ENCODE peak calls at places on chromosomes 3 and 15, in four cellular contexts. D is SJSA1; M is CD4-positive, alpha-beta memory T cell; K is psoas muscle. R is an unnamed sample.

GRCh38 chr15:68430471-68431036 is 1.4 kb downstream of the ITGA11 start:
- DNase-seq in D (peak), K (no peak), M (no peak), R (no peak)

GRCh38 chr15:41849861-41850260 is 11.2 kb downstream of the PLA2G4B start:
- DNase-seq in D (no peak), K (no peak), M (no peak), R (no peak)

GRCh38 chr15:26126070-26126469 is 262.9 kb upstream of the ATP10A start:
- DNase-seq in M (no peak), D (no peak), K (no peak), R (no peak)

GRCh38 chr3:111299070-111299672 is 227.6 kb downstream of the NECTIN3 start:
- DNase-seq in D (no peak), M (no peak), K (no peak), R (no peak)

GRCh38 chr3:57659004-57659672 is 33.7 kb downstream of the DENND6A start:
- DNase-seq in K (no peak), M (no peak), D (no peak), R (no peak)

GRCh38 chr3:190972840-190973270 is 110.4 kb upstream of the GMNC start:
- DNase-seq in M (no peak), K (no peak), D (no peak), R (no peak)

GRCh38 chr3:123411340-123412040 is 37.4 kb downstream of the ADCY5 start:
- DNase-seq in M (no peak), K (no peak), D (no peak), R (no peak)

GRCh38 chr3:185825639-185826481 is 1.0 kb upstream of the IGF2BP2 start:
- DNase-seq in D (peak), M (no peak), K (peak), R (no peak)

GRCh38 chr3:159870723-159871122 is 117.9 kb upstream of the IL12A start:
- DNase-seq in D (no peak), K (no peak), M (no peak), R (no peak)

GRCh38 chr3:3097958-3098357 is 12.2 kb downstream of the IL5RA start:
- DNase-seq in D (no peak), M (no peak), K (no peak), R (no peak)

GRCh38 chr3:149020839-149021252 is 29.5 kb downstream of the GYG1 start:
- DNase-seq in M (no peak), D (no peak), K (no peak), R (no peak)

GRCh38 chr3:68025189-68025588 is 370.8 kb upstream of the SUCLG2 start:
- DNase-seq in M (no peak), K (no peak), D (no peak), R (no peak)

GRCh38 chr15:36332301-36332700 is 247.1 kb upstream of the CDIN1 start:
- DNase-seq in D (no peak), M (no peak), K (no peak), R (no peak)

GRCh38 chr3:98136631-98137030 is 6.1 kb downstream of the OR5H1 start:
- DNase-seq in M (no peak), D (no peak), K (no peak), R (no peak)

DNA sequence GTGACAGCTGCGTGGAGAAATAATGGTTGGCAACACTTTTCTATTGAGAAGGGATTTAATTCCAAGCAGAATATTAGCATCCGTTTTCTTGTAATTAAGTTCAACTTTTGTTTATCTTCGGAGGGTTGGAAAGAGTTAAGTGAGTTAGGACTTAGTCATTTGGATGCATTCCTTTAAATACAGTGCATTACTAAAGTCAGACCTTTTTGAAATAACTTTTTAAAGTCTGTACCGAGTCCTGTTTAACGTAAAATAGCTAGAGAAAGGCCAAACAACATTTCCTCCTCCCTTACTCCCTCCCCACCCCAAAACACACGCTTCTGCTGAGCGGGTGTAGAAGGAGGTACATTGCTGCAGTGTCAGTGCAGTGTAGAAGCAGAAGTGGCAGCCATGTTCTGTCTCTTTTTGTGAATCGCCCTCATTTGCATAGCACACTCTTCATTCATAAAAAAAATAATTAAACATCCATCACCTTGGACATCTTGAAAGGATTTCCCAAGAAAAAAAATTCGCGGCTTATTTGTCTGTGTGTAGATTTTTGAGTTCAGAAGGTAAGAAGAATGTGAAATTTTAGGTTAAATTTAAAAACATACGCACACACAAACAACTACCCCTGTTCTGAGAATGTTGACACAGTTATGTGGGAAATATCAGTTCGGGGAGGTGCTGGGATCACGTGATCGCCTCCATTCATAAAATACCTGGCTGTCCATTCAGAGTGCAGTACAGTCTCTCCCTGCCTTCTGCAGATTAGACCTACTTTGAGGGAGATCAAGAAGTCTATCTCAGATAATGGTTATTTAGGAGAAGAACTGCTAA is 1.6 kb downstream of the SPRED1 start:
- DNase-seq in M (peak), D (no peak), K (no peak), R (no peak)
- H3K27ac ChIP-seq in M (no peak), D (peak), K (no peak), R (peak)

GRCh38 chr15:78872972-78873795 is 494 bp downstream of the MORF4L1 start:
- DNase-seq in K (peak), M (peak), D (peak), R (peak)

GRCh38 chr15:78873796-78874761 is 1.4 kb downstream of the MORF4L1 start:
- DNase-seq in K (no peak), D (no peak), M (peak), R (peak)

GRCh38 chr15:78872155-78872971 is at the start of gene MORF4L1:
- DNase-seq in D (peak), M (peak), K (peak), R (peak)

GRCh38 chr15:78878356-78878755 is 5.7 kb downstream of the MORF4L1 start:
- DNase-seq in M (no peak), K (no peak), D (no peak), R (no peak)

GRCh38 chr15:78875107-78875914 is 2.6 kb downstream of the MORF4L1 start:
- DNase-seq in M (no peak), K (no peak), D (no peak), R (no peak)
- H3K27ac ChIP-seq in M (peak), K (peak), D (no peak), R (peak)

DNA sequence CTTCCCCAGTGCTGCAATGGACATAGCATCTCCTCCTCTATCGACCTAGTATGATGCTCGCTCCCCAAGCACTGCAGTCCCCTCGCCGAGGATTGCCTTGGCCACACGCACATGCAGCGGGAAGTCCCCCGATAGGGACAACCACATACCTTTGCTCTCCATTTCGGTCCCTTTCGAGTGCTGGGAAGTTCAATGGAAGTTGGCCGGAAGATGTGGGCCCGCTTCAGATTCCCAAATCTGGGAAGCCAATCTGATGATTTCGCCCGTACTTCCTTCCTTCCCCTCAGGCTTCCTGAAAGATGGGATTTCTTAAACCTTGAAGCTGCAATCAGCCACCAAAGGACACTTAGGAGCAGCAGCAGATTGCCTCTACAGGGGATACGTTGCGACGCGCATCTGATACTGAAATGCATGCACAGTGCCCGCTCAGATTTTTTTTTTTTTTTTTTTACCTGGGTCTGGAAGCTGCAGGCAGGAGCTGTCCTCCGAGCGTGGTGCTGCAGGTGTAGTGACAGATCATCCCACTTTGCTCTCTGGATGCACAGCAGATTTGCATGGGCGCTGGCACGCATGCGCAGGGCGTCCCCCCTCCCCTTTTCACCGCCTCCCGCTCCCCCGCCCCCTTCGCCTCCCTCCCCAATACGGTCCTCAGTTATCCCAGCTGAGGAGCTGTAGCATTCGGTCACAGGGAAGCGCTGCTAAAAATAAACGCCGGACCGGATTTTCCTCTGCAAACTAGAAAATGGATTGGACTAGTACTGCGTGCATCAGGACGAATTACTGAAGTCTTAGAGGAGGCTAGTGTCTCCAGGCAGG is at the start of gene FGF12:
- DNase-seq in D (no peak), M (no peak), K (peak), R (peak)
- H3K27ac ChIP-seq in D (no peak), M (no peak), K (no peak), R (no peak)

DNA sequence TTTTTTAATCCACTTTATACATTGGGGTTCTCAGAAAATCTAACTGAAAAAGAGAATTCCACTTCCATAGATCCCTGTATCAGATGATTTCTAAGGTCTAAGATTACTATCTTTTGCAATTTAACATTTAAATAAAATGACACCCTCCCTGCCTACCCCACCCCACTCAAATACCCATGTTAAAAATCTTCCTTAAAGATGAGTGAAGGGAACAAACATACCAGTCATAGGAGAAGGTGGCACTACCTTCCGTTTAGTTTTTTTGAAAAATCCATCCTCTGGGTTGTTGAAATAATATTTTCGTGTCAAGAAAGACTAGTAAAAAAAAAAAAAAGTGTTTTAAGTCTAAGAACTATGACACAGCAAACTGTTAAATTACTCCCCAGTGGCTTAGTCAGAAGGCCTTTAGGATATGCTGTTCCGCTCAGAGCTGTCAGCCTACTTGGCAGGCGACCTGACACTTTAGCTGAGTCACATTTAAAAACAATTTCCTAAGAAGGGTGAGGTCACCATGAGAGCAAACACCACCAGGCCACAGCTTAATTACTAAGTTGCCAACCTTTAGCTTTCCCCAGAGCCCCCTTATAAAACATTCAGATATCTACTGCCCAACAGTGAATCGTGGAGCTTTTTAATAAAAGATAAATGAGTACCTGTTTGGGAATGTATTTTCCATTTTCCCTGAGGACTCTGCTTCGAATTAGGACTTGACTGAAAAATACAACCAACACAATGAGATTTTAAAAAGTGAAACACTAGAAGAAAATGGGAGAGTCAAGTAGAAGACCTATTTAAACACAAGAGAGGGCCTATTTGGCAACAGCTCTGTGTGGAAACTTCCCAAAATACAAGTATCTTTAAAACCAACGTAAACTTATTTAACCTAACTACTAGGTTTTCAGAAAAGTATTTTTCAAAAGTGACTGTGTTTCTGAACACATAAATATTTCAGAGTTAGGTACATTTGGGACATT is 9.6 kb downstream of the EMC3 start:
- DNase-seq in D (peak), M (no peak), K (peak), R (peak)
- H3K27ac ChIP-seq in D (peak), M (no peak), K (peak), R (peak)

GRCh38 chr3:32684029-32684799 is 774 bp upstream of the CNOT10 start:
- DNase-seq in D (no peak), K (no peak), M (no peak), R (no peak)
- H3K27ac ChIP-seq in D (peak), K (peak), M (peak), R (peak)

GRCh38 chr15:63598467-63599400 is 1.5 kb downstream of the FBXL22 start:
- DNase-seq in D (no peak), M (no peak), K (no peak), R (no peak)
- H3K27ac ChIP-seq in D (no peak), M (no peak), K (peak), R (peak)

DNA sequence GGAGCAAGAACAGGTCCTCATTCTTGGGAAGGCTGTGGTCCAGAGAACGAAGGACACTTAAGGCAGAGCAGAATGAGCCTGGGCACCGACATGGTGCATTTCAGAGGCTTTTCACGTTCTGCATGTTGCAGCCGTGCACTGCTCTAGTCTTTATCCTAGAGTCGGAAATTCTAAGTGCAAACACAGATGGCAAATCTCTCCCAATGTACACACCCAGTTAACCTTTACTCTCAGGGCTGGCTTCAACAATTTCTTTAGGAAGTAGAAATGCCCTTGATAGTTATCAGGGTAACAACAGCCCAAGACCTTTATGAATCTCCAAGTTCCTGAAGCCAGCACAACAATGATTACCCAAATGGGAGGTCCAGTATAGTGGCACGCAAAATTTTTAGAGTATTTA is 39.1 kb upstream of the LRTM1 start:
- DNase-seq in K (no peak), M (no peak), D (no peak), R (no peak)
- H3K27ac ChIP-seq in K (no peak), M (no peak), D (no peak), R (no peak)

DNA sequence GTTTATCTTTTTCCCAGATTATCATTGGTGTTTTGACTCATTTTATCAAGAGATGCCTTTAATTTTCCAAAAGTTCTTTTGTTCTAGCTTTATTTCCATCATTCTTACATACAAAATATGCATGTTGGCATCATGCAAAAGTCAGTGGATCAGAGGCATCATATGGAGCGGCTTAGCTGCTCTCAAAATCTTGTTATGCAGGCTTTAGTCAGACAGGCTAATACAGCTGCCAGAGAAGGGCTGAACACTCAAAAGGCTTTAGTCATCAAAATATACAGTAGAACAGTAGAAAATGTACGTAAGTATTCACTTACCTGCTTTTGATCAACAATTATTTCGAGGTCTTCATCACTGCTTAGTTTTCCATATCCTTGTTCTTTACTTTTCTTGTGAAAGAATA is 65.5 kb downstream of the PEX5L start:
- DNase-seq in D (no peak), M (no peak), K (no peak), R (no peak)
- H3K27ac ChIP-seq in D (no peak), M (no peak), K (no peak), R (peak)

GRCh38 chr15:39134282-39134681 is 446.6 kb upstream of the THBS1 start:
- DNase-seq in K (no peak), M (no peak), D (no peak), R (no peak)

GRCh38 chr15:39131605-39132004 is 449.3 kb upstream of the THBS1 start:
- DNase-seq in M (no peak), K (no peak), D (peak), R (no peak)

GRCh38 chr15:39132071-39132470 is 448.8 kb upstream of the THBS1 start:
- DNase-seq in M (no peak), D (no peak), K (no peak), R (no peak)

GRCh38 chr15:39130556-39131379 is 450.1 kb upstream of the THBS1 start:
- DNase-seq in D (no peak), M (no peak), K (no peak), R (no peak)

GRCh38 chr15:39133201-39133600 is 447.7 kb upstream of the THBS1 start:
- DNase-seq in K (no peak), D (no peak), M (no peak), R (no peak)
- H3K27ac ChIP-seq in K (no peak), D (peak), M (no peak), R (no peak)

R was measured in tibial nerve.